ENCODE peak calls at places on chromosome 21, in six cellular contexts. I is astrocyte, M is H1, Z is colonic mucosa, A is neural progenitor cell, X is ovary. W is an unnamed sample.

GRCh38 chr21:33940846-33941245 is 25.2 kb upstream of the ATP5PO start:
- DNase-seq in I (peak; percentile 53), M (no peak), Z (no peak), A (no peak), X (no peak), W (no peak)

GRCh38 chr21:44418108-44418875 is 37.0 kb upstream of the LRRC3 start:
- DNase-seq in I (no peak), M (no peak), Z (no peak), A (no peak), X (peak; percentile 10), W (peak; percentile 41)

GRCh38 chr21:35646606-35647005 is 413.7 kb downstream of the SETD4 start:
- DNase-seq in I (no peak), M (no peak), Z (no peak), A (no peak), X (no peak), W (no peak)

GRCh38 chr21:32212116-32212515 is 66.7 kb downstream of the MIS18A start:
- DNase-seq in I (no peak), M (no peak), Z (no peak), A (no peak), X (no peak), W (no peak)

GRCh38 chr21:31870472-31870871 is 2.3 kb upstream of the HUNK start:
- DNase-seq in I (no peak), M (no peak), Z (no peak), A (no peak), X (no peak), W (no peak)

GRCh38 chr21:38343691-38344090 is 86.9 kb downstream of the KCNJ15 start:
- DNase-seq in I (peak; percentile 79), M (no peak), Z (no peak), A (no peak), X (no peak), W (no peak)

GRCh38 chr21:36232641-36233040 is 76.0 kb downstream of the DOP1B start:
- DNase-seq in I (no peak), M (no peak), Z (no peak), A (no peak), X (no peak), W (no peak)

GRCh38 chr21:29557200-29557599 is 258.5 kb downstream of the BACH1 start:
- DNase-seq in I (no peak), M (no peak), Z (no peak), A (no peak), X (no peak), W (no peak)

GRCh38 chr21:29145354-29145782 is 14.9 kb downstream of the MAP3K7CL start:
- DNase-seq in I (peak; percentile 91), M (no peak), Z (no peak), A (no peak), X (no peak), W (no peak)

GRCh38 chr21:34589511-34590282 is 25.2 kb downstream of the RCAN1 start:
- DNase-seq in I (no peak), M (no peak), Z (peak; percentile 12), A (no peak), X (no peak), W (no peak)

GRCh38 chr21:41874611-41875010 is 4.5 kb downstream of the PRDM15 start:
- DNase-seq in I (no peak), M (no peak), Z (no peak), A (no peak), X (no peak), W (no peak)
- H3K4me3 ChIP-seq in I (no peak overlapping the region), M (no peak overlapping the region), Z (no peak overlapping the region), A (no peak overlapping the region), X (no peak overlapping the region), W (no peak overlapping the region)

DNA sequence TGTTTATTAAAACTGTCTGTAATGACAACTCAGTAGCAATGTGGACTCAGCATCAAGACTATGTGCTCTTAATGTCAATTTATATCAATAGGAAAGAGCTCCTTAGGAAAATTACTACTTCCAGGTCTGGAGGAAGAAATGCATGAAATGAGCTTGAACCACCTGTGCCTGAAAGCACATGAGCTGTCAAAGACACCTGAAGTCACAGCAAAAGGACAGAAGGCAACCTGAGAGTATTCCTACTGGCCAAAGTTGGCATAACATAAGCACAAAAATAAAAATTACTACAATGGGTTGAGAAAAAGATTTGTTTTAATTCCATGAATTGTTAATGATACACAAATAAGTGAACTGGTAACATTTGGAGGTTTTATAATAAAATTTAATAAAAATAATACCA is 13.4 kb upstream of the KRTAP7-1 start:
- DNase-seq in I (no peak), M (no peak), Z (no peak), A (no peak), X (no peak), W (no peak)
- TF ChIP-seq CTCF in I (no peak), M (no peak), Z (no peak), A (peak; percentile 16), X (no peak), W (no peak)

DNA sequence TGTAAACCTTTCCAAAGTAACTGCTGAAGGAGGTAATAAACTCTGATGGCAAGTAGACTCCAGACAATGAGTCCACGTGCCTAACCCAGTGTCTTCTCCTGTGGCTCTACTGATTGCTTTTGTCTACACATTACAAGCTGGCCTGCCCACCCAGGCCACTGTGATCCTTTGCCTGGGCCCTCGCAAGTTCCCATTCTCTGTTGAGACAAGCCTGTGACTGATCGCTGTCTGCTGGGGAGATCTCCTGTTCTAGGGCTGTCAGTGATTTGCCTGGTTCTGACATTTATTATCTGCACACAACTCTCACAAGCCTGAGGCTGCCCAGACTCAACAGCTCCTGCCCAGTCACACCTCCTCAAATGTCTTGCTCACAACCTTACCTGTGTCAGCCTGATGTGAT is 81.4 kb downstream of the CYYR1 start:
- DNase-seq in I (no peak), M (no peak), Z (no peak), A (no peak), X (no peak), W (no peak)
- H3K27ac ChIP-seq in I (no peak overlapping the region), M (no peak overlapping the region), Z (no peak overlapping the region), A (peak overlapping the region; percentile 90), X (no peak overlapping the region), W (no peak overlapping the region)

GRCh38 chr21:46284077-46284644 is 1.2 kb downstream of the MCM3AP start:
- DNase-seq in I (no peak), M (no peak), Z (peak; percentile 50), A (no peak), X (no peak), W (no peak)
- H3K4me3 ChIP-seq in I (no peak overlapping the region), M (no peak overlapping the region), Z (no peak overlapping the region), A (peak overlapping the region; percentile 93), X (no peak overlapping the region), W (no peak overlapping the region)

GRCh38 chr21:23687154-23687553 is 1920.1 kb downstream of the MRPL39 start:
- DNase-seq in I (no peak), M (no peak), Z (no peak), A (no peak), X (no peak), W (no peak)
- TF ChIP-seq CTCF in I (no peak), M (no peak), Z (no peak), A (no peak), X (no peak), W (no peak)

DNA sequence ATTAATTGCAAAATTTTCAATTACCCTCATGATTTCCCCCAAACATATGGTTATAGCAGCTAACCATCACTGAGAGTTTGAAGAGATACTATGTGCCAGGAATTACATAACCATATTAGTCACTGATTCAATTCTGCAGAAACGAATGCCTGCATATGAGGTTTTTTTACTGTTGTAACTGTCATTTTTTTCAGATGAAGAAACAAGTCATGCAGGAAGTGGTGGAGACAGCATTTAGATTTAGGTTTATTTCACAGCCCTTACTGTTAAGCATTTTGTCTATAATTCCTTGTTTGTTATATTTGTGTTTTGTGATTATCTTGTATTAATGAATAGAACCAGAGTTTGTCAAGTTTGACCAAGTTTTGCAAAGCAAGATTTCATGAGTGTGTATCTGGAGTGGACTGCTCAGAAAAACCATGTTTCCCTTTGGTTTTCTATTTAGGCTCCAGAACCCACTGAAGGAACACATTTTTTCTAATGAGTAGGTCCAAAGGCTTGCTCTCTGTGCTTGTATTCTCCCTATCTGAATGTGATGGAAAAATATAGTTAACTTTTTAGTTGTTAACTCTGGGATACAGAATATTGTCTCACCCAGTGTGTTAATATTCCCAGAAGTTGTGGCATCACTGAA is 308.5 kb upstream of the ADAMTS5 start:
- DNase-seq in I (peak; percentile 66), M (no peak), Z (no peak), A (no peak), X (no peak), W (no peak)
- H3K27ac ChIP-seq in I (peak overlapping the region; percentile 63), M (no peak overlapping the region), Z (no peak overlapping the region), A (no peak overlapping the region), X (peak overlapping the region; percentile 36), W (no peak overlapping the region)

GRCh38 chr21:46057111-46057709 is 40.7 kb upstream of the COL6A2 start:
- DNase-seq in I (no peak), M (no peak), Z (no peak), A (no peak), X (peak; percentile 49), W (no peak)
- H3K4me3 ChIP-seq in I (no peak overlapping the region), M (no peak overlapping the region), Z (no peak overlapping the region), A (no peak overlapping the region), X (no peak overlapping the region), W (no peak overlapping the region)

DNA sequence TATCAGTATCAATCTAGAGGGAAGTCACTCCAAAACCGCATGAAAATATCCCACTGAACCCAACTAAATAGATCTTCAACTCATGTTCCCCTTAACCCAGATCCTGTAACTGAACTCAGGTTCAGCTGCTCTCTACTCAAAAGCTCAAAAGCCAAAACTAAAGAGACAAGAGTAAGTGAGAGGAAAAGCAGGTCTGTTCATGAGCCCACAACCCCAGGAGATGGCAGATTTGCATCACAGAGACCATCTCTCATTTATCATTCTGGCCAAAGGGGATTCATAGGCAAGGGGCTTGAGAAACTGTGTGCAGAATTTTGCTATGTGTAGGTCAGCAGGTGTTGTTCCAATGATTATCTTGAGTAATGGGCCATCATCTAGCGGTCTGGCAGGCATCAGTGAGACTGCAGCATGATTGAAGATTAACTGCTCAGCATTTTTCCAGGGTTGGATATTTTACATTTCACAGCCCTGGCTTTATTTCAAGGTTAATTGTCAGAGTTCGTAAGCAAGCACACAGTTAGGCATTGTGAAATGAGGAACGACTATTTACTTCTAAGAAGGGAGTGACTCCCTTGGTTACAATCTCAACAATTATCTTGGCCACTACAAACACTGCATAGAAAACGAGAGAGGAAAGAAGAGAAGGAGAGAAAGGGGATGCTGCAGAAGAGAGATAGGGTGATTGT is 1204.5 kb upstream of the TMPRSS15 start:
- DNase-seq in I (no peak), M (no peak), Z (no peak), A (peak; percentile 17), X (no peak), W (no peak)
- TF ChIP-seq CTCF in I (no peak), M (no peak), Z (no peak), A (peak; percentile 37), X (no peak), W (no peak)

DNA sequence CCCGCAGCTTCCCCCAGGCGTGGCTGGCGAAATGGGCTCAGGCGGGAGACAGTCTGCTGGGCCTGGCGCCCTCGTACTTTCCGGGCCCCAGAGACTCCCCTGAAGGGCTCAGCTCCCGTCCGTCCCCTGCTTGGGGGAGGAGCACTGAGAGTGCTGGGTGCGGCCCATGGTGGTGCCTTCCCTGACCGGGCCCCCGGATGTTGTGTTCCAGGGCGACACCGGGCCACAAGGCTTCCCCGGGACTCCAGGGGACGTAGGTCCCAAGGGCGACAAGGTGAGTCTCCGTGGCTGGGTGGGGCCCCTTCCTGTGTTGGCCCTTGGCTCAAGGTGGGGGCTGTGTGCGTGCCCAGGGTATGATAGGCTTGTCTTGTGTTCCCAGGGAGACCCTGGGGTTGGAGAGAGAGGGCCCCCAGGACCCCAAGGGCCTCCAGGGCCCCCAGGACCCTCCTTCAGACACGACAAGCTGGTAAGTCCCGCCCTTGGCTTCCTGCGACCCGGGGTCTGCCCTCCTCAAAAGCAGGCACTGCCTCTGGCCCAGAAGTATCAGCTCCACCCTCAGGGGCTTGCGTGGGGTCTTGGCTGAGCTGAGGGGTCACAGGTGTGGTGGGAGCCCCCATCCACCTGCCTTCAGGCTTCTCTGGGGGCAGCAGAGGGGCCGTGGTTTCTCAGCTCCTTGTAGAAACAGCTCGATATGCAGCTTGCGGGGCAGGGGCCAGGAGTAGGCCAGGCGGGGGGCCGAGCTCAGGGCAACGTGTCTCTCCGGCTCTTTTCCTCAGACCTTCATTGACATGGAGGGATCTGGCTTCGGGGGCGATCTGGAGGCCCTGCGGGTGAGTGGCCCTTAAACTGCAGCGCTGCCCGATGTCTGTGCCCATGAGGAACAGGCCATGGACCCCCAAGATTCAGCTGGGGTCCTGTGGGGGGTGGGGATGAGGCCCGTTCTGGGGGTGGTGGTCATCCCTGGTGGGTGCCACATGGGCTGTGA is 62.3 kb downstream of the SLC19A1 start:
- DNase-seq in I (no peak), M (no peak), Z (no peak), A (no peak), X (no peak), W (no peak)
- H3K27ac ChIP-seq in I (no peak overlapping the region), M (no peak overlapping the region), Z (no peak overlapping the region), A (no peak overlapping the region), X (no peak overlapping the region), W (no peak overlapping the region)

W was measured in dorsolateral prefrontal cortex.